ENCODE peak calls at places on chromosomes 2 and 18, in ten cellular contexts. One of them, this sample, is unnamed.

GRCh38 chr2:200378652-200379290 is 72.3 kb downstream of the SPATS2L start:
- DNase-seq in RKO: no peak
- DNase-seq in stimulated activated CD4-positive, alpha-beta T cell treated with anti-CD3 and anti-CD28 coated beads, Interleukin-12 subunit alpha, Interleukin-12 subunit beta, amount 100 ng/mL, for 24 hours: no peak
- DNase-seq in MM.1S: no peak
- DNase-seq in NCI-H146: no peak
- DNase-seq in naive thymus-derived CD8-positive, alpha-beta T cell: no peak
- DNase-seq in vagina: no peak
- DNase-seq in osteocyte: no peak
- DNase-seq in erythroblast: no peak
- DNase-seq in GDM1: no peak
- DNase-seq in this sample: no peak

GRCh38 chr2:225895126-225895525 is 495.6 kb downstream of the NYAP2 start:
- DNase-seq in RKO: no peak
- DNase-seq in stimulated activated CD4-positive, alpha-beta T cell treated with anti-CD3 and anti-CD28 coated beads, Interleukin-12 subunit alpha, Interleukin-12 subunit beta, amount 100 ng/mL, for 24 hours: no peak
- DNase-seq in MM.1S: no peak
- DNase-seq in NCI-H146: no peak
- DNase-seq in naive thymus-derived CD8-positive, alpha-beta T cell: no peak
- DNase-seq in vagina: no peak
- DNase-seq in osteocyte: no peak
- DNase-seq in erythroblast: no peak
- DNase-seq in GDM1: no peak
- DNase-seq in this sample: no peak

GRCh38 chr18:42922363-42922762 is 193.1 kb downstream of the RIT2 start:
- DNase-seq in RKO: no peak
- DNase-seq in stimulated activated CD4-positive, alpha-beta T cell treated with anti-CD3 and anti-CD28 coated beads, Interleukin-12 subunit alpha, Interleukin-12 subunit beta, amount 100 ng/mL, for 24 hours: no peak
- DNase-seq in MM.1S: no peak
- DNase-seq in NCI-H146: no peak
- DNase-seq in naive thymus-derived CD8-positive, alpha-beta T cell: no peak
- DNase-seq in vagina: no peak
- DNase-seq in osteocyte: no peak
- DNase-seq in erythroblast: no peak
- DNase-seq in GDM1: no peak
- DNase-seq in this sample: no peak

GRCh38 chr2:234982096-234982834 is 30.4 kb downstream of the SH3BP4 start:
- DNase-seq in RKO: no peak
- DNase-seq in stimulated activated CD4-positive, alpha-beta T cell treated with anti-CD3 and anti-CD28 coated beads, Interleukin-12 subunit alpha, Interleukin-12 subunit beta, amount 100 ng/mL, for 24 hours: no peak
- DNase-seq in MM.1S: no peak
- DNase-seq in NCI-H146: no peak
- DNase-seq in naive thymus-derived CD8-positive, alpha-beta T cell: no peak
- DNase-seq in vagina: no peak
- DNase-seq in osteocyte: no peak
- DNase-seq in erythroblast: no peak
- DNase-seq in GDM1: no peak
- DNase-seq in this sample: no peak

GRCh38 chr2:216057688-216058193 is 23.9 kb downstream of the PECR start:
- DNase-seq in RKO: no peak
- DNase-seq in stimulated activated CD4-positive, alpha-beta T cell treated with anti-CD3 and anti-CD28 coated beads, Interleukin-12 subunit alpha, Interleukin-12 subunit beta, amount 100 ng/mL, for 24 hours: peak
- DNase-seq in MM.1S: peak
- DNase-seq in NCI-H146: no peak
- DNase-seq in naive thymus-derived CD8-positive, alpha-beta T cell: peak
- DNase-seq in vagina: no peak
- DNase-seq in osteocyte: no peak
- DNase-seq in erythroblast: no peak
- DNase-seq in GDM1: peak
- DNase-seq in this sample: no peak

GRCh38 chr2:101440127-101440738 is 34.7 kb downstream of the RFX8 start:
- DNase-seq in RKO: no peak
- DNase-seq in stimulated activated CD4-positive, alpha-beta T cell treated with anti-CD3 and anti-CD28 coated beads, Interleukin-12 subunit alpha, Interleukin-12 subunit beta, amount 100 ng/mL, for 24 hours: no peak
- DNase-seq in MM.1S: no peak
- DNase-seq in NCI-H146: no peak
- DNase-seq in naive thymus-derived CD8-positive, alpha-beta T cell: no peak
- DNase-seq in vagina: no peak
- DNase-seq in osteocyte: no peak
- DNase-seq in erythroblast: no peak
- DNase-seq in GDM1: no peak
- DNase-seq in this sample: no peak

GRCh38 chr2:219443016-219443696 is 8.5 kb downstream of the SPEG start:
- DNase-seq in RKO: no peak
- DNase-seq in stimulated activated CD4-positive, alpha-beta T cell treated with anti-CD3 and anti-CD28 coated beads, Interleukin-12 subunit alpha, Interleukin-12 subunit beta, amount 100 ng/mL, for 24 hours: no peak
- DNase-seq in MM.1S: no peak
- DNase-seq in NCI-H146: no peak
- DNase-seq in naive thymus-derived CD8-positive, alpha-beta T cell: no peak
- DNase-seq in vagina: no peak
- DNase-seq in osteocyte: no peak
- DNase-seq in erythroblast: no peak
- DNase-seq in GDM1: no peak
- DNase-seq in this sample: no peak

GRCh38 chr18:52312321-52312720 is 27.7 kb upstream of the DCC start:
- DNase-seq in RKO: no peak
- DNase-seq in stimulated activated CD4-positive, alpha-beta T cell treated with anti-CD3 and anti-CD28 coated beads, Interleukin-12 subunit alpha, Interleukin-12 subunit beta, amount 100 ng/mL, for 24 hours: no peak
- DNase-seq in MM.1S: no peak
- DNase-seq in NCI-H146: peak
- DNase-seq in naive thymus-derived CD8-positive, alpha-beta T cell: no peak
- DNase-seq in vagina: no peak
- DNase-seq in osteocyte: no peak
- DNase-seq in erythroblast: no peak
- DNase-seq in GDM1: no peak
- DNase-seq in this sample: no peak

GRCh38 chr2:176151199-176152099 is at the start of gene HOXD4:
- DNase-seq in RKO: no peak
- DNase-seq in stimulated activated CD4-positive, alpha-beta T cell treated with anti-CD3 and anti-CD28 coated beads, Interleukin-12 subunit alpha, Interleukin-12 subunit beta, amount 100 ng/mL, for 24 hours: no peak
- DNase-seq in MM.1S: no peak
- DNase-seq in NCI-H146: no peak
- DNase-seq in naive thymus-derived CD8-positive, alpha-beta T cell: no peak
- DNase-seq in vagina: no peak
- DNase-seq in osteocyte: no peak
- DNase-seq in erythroblast: no peak
- DNase-seq in GDM1: no peak
- DNase-seq in this sample: peak

GRCh38 chr2:219352448-219353023 is 20.0 kb upstream of the RESP18 start:
- DNase-seq in RKO: peak
- DNase-seq in stimulated activated CD4-positive, alpha-beta T cell treated with anti-CD3 and anti-CD28 coated beads, Interleukin-12 subunit alpha, Interleukin-12 subunit beta, amount 100 ng/mL, for 24 hours: peak
- DNase-seq in MM.1S: peak
- DNase-seq in NCI-H146: peak
- DNase-seq in naive thymus-derived CD8-positive, alpha-beta T cell: peak
- DNase-seq in vagina: no peak
- DNase-seq in osteocyte: no peak
- DNase-seq in erythroblast: peak
- DNase-seq in GDM1: peak
- DNase-seq in this sample: peak

GRCh38 chr2:53505814-53506213 is 261.8 kb upstream of the CHAC2 start:
- DNase-seq in RKO: no peak
- DNase-seq in stimulated activated CD4-positive, alpha-beta T cell treated with anti-CD3 and anti-CD28 coated beads, Interleukin-12 subunit alpha, Interleukin-12 subunit beta, amount 100 ng/mL, for 24 hours: no peak
- DNase-seq in MM.1S: no peak
- DNase-seq in NCI-H146: no peak
- DNase-seq in naive thymus-derived CD8-positive, alpha-beta T cell: no peak
- DNase-seq in vagina: peak
- DNase-seq in osteocyte: no peak
- DNase-seq in erythroblast: no peak
- DNase-seq in GDM1: no peak
- DNase-seq in this sample: peak

GRCh38 chr2:197205590-197206215 is 104.9 kb downstream of the ANKRD44 start:
- DNase-seq in RKO: no peak
- DNase-seq in stimulated activated CD4-positive, alpha-beta T cell treated with anti-CD3 and anti-CD28 coated beads, Interleukin-12 subunit alpha, Interleukin-12 subunit beta, amount 100 ng/mL, for 24 hours: peak
- DNase-seq in MM.1S: no peak
- DNase-seq in NCI-H146: no peak
- DNase-seq in naive thymus-derived CD8-positive, alpha-beta T cell: peak
- DNase-seq in vagina: no peak
- DNase-seq in osteocyte: no peak
- DNase-seq in erythroblast: no peak
- DNase-seq in GDM1: no peak
- DNase-seq in this sample: no peak

GRCh38 chr2:119252186-119253113 is 28.8 kb downstream of the STEAP3 start:
- DNase-seq in RKO: peak
- DNase-seq in stimulated activated CD4-positive, alpha-beta T cell treated with anti-CD3 and anti-CD28 coated beads, Interleukin-12 subunit alpha, Interleukin-12 subunit beta, amount 100 ng/mL, for 24 hours: no peak
- DNase-seq in MM.1S: no peak
- DNase-seq in NCI-H146: no peak
- DNase-seq in naive thymus-derived CD8-positive, alpha-beta T cell: no peak
- DNase-seq in vagina: no peak
- DNase-seq in osteocyte: no peak
- DNase-seq in erythroblast: no peak
- DNase-seq in GDM1: no peak
- DNase-seq in this sample: peak

GRCh38 chr2:220224711-220225519 is 597.5 kb downstream of the SLC4A3 start:
- DNase-seq in RKO: no peak
- DNase-seq in stimulated activated CD4-positive, alpha-beta T cell treated with anti-CD3 and anti-CD28 coated beads, Interleukin-12 subunit alpha, Interleukin-12 subunit beta, amount 100 ng/mL, for 24 hours: no peak
- DNase-seq in MM.1S: no peak
- DNase-seq in NCI-H146: peak
- DNase-seq in naive thymus-derived CD8-positive, alpha-beta T cell: no peak
- DNase-seq in vagina: no peak
- DNase-seq in osteocyte: no peak
- DNase-seq in erythroblast: no peak
- DNase-seq in GDM1: no peak
- DNase-seq in this sample: no peak

GRCh38 chr2:222218786-222219185 is 80.0 kb downstream of the PAX3 start:
- DNase-seq in RKO: no peak
- DNase-seq in stimulated activated CD4-positive, alpha-beta T cell treated with anti-CD3 and anti-CD28 coated beads, Interleukin-12 subunit alpha, Interleukin-12 subunit beta, amount 100 ng/mL, for 24 hours: no peak
- DNase-seq in MM.1S: no peak
- DNase-seq in NCI-H146: no peak
- DNase-seq in naive thymus-derived CD8-positive, alpha-beta T cell: no peak
- DNase-seq in vagina: no peak
- DNase-seq in osteocyte: no peak
- DNase-seq in erythroblast: no peak
- DNase-seq in GDM1: no peak
- DNase-seq in this sample: no peak

GRCh38 chr2:30040147-30040546 is 106.7 kb upstream of the YPEL5 start:
- DNase-seq in RKO: no peak
- DNase-seq in stimulated activated CD4-positive, alpha-beta T cell treated with anti-CD3 and anti-CD28 coated beads, Interleukin-12 subunit alpha, Interleukin-12 subunit beta, amount 100 ng/mL, for 24 hours: no peak
- DNase-seq in MM.1S: no peak
- DNase-seq in NCI-H146: no peak
- DNase-seq in naive thymus-derived CD8-positive, alpha-beta T cell: no peak
- DNase-seq in vagina: no peak
- DNase-seq in osteocyte: peak
- DNase-seq in erythroblast: no peak
- DNase-seq in GDM1: no peak
- DNase-seq in this sample: no peak

GRCh38 chr2:207847807-207848544 is 78.3 kb upstream of the FZD5 start:
- DNase-seq in RKO: no peak
- DNase-seq in stimulated activated CD4-positive, alpha-beta T cell treated with anti-CD3 and anti-CD28 coated beads, Interleukin-12 subunit alpha, Interleukin-12 subunit beta, amount 100 ng/mL, for 24 hours: no peak
- DNase-seq in MM.1S: no peak
- DNase-seq in NCI-H146: peak
- DNase-seq in naive thymus-derived CD8-positive, alpha-beta T cell: no peak
- DNase-seq in vagina: no peak
- DNase-seq in osteocyte: no peak
- DNase-seq in erythroblast: no peak
- DNase-seq in GDM1: peak
- DNase-seq in this sample: peak

GRCh38 chr18:36402765-36403396 is 105.4 kb downstream of the FHOD3 start:
- DNase-seq in RKO: no peak
- DNase-seq in stimulated activated CD4-positive, alpha-beta T cell treated with anti-CD3 and anti-CD28 coated beads, Interleukin-12 subunit alpha, Interleukin-12 subunit beta, amount 100 ng/mL, for 24 hours: no peak
- DNase-seq in MM.1S: no peak
- DNase-seq in NCI-H146: no peak
- DNase-seq in naive thymus-derived CD8-positive, alpha-beta T cell: no peak
- DNase-seq in vagina: no peak
- DNase-seq in osteocyte: no peak
- DNase-seq in erythroblast: no peak
- DNase-seq in GDM1: no peak
- DNase-seq in this sample: peak

GRCh38 chr2:11290713-11291112 is 53.7 kb downstream of the ROCK2 start:
- DNase-seq in RKO: no peak
- DNase-seq in stimulated activated CD4-positive, alpha-beta T cell treated with anti-CD3 and anti-CD28 coated beads, Interleukin-12 subunit alpha, Interleukin-12 subunit beta, amount 100 ng/mL, for 24 hours: no peak
- DNase-seq in MM.1S: no peak
- DNase-seq in NCI-H146: no peak
- DNase-seq in naive thymus-derived CD8-positive, alpha-beta T cell: no peak
- DNase-seq in vagina: no peak
- DNase-seq in osteocyte: no peak
- DNase-seq in erythroblast: no peak
- DNase-seq in GDM1: no peak
- DNase-seq in this sample: no peak

GRCh38 chr2:118714115-118714514 is 133.3 kb downstream of the EN1 start:
- DNase-seq in RKO: no peak
- DNase-seq in stimulated activated CD4-positive, alpha-beta T cell treated with anti-CD3 and anti-CD28 coated beads, Interleukin-12 subunit alpha, Interleukin-12 subunit beta, amount 100 ng/mL, for 24 hours: no peak
- DNase-seq in MM.1S: no peak
- DNase-seq in NCI-H146: no peak
- DNase-seq in naive thymus-derived CD8-positive, alpha-beta T cell: no peak
- DNase-seq in vagina: no peak
- DNase-seq in osteocyte: no peak
- DNase-seq in erythroblast: no peak
- DNase-seq in GDM1: no peak
- DNase-seq in this sample: no peak

GRCh38 chr2:59806486-59806885 is 747.0 kb downstream of the BCL11A start:
- DNase-seq in RKO: no peak
- DNase-seq in stimulated activated CD4-positive, alpha-beta T cell treated with anti-CD3 and anti-CD28 coated beads, Interleukin-12 subunit alpha, Interleukin-12 subunit beta, amount 100 ng/mL, for 24 hours: no peak
- DNase-seq in MM.1S: no peak
- DNase-seq in NCI-H146: peak
- DNase-seq in naive thymus-derived CD8-positive, alpha-beta T cell: no peak
- DNase-seq in vagina: no peak
- DNase-seq in osteocyte: no peak
- DNase-seq in erythroblast: no peak
- DNase-seq in GDM1: no peak
- DNase-seq in this sample: no peak

GRCh38 chr18:44735071-44735470 is 54.4 kb downstream of the SETBP1 start:
- DNase-seq in RKO: no peak
- DNase-seq in stimulated activated CD4-positive, alpha-beta T cell treated with anti-CD3 and anti-CD28 coated beads, Interleukin-12 subunit alpha, Interleukin-12 subunit beta, amount 100 ng/mL, for 24 hours: no peak
- DNase-seq in MM.1S: no peak
- DNase-seq in NCI-H146: no peak
- DNase-seq in naive thymus-derived CD8-positive, alpha-beta T cell: no peak
- DNase-seq in vagina: no peak
- DNase-seq in osteocyte: no peak
- DNase-seq in erythroblast: no peak
- DNase-seq in GDM1: no peak
- DNase-seq in this sample: no peak

GRCh38 chr2:163734911-163735691 is 707 bp downstream of the FIGN start:
- DNase-seq in RKO: no peak
- DNase-seq in stimulated activated CD4-positive, alpha-beta T cell treated with anti-CD3 and anti-CD28 coated beads, Interleukin-12 subunit alpha, Interleukin-12 subunit beta, amount 100 ng/mL, for 24 hours: no peak
- DNase-seq in MM.1S: peak
- DNase-seq in NCI-H146: no peak
- DNase-seq in naive thymus-derived CD8-positive, alpha-beta T cell: no peak
- DNase-seq in vagina: no peak
- DNase-seq in osteocyte: no peak
- DNase-seq in erythroblast: no peak
- DNase-seq in GDM1: no peak
- DNase-seq in this sample: peak

GRCh38 chr2:63788070-63788469 is 53.6 kb upstream of the UGP2 start:
- DNase-seq in RKO: peak
- DNase-seq in stimulated activated CD4-positive, alpha-beta T cell treated with anti-CD3 and anti-CD28 coated beads, Interleukin-12 subunit alpha, Interleukin-12 subunit beta, amount 100 ng/mL, for 24 hours: no peak
- DNase-seq in MM.1S: no peak
- DNase-seq in NCI-H146: no peak
- DNase-seq in naive thymus-derived CD8-positive, alpha-beta T cell: no peak
- DNase-seq in vagina: no peak
- DNase-seq in osteocyte: no peak
- DNase-seq in erythroblast: no peak
- DNase-seq in GDM1: no peak
- DNase-seq in this sample: no peak

GRCh38 chr18:54240629-54241107 is 16.2 kb upstream of the MBD2 start:
- DNase-seq in RKO: no peak
- DNase-seq in stimulated activated CD4-positive, alpha-beta T cell treated with anti-CD3 and anti-CD28 coated beads, Interleukin-12 subunit alpha, Interleukin-12 subunit beta, amount 100 ng/mL, for 24 hours: no peak
- DNase-seq in MM.1S: no peak
- DNase-seq in NCI-H146: no peak
- DNase-seq in naive thymus-derived CD8-positive, alpha-beta T cell: no peak
- DNase-seq in vagina: no peak
- DNase-seq in osteocyte: no peak
- DNase-seq in erythroblast: no peak
- DNase-seq in GDM1: no peak
- DNase-seq in this sample: no peak

GRCh38 chr2:68388358-68388757 is 23.3 kb downstream of the PLEK start:
- DNase-seq in RKO: no peak
- DNase-seq in stimulated activated CD4-positive, alpha-beta T cell treated with anti-CD3 and anti-CD28 coated beads, Interleukin-12 subunit alpha, Interleukin-12 subunit beta, amount 100 ng/mL, for 24 hours: no peak
- DNase-seq in MM.1S: peak
- DNase-seq in NCI-H146: no peak
- DNase-seq in naive thymus-derived CD8-positive, alpha-beta T cell: no peak
- DNase-seq in vagina: no peak
- DNase-seq in osteocyte: no peak
- DNase-seq in erythroblast: no peak
- DNase-seq in GDM1: no peak
- DNase-seq in this sample: no peak

GRCh38 chr18:51513525-51513924 is 316.0 kb upstream of the MEX3C start:
- DNase-seq in RKO: peak
- DNase-seq in stimulated activated CD4-positive, alpha-beta T cell treated with anti-CD3 and anti-CD28 coated beads, Interleukin-12 subunit alpha, Interleukin-12 subunit beta, amount 100 ng/mL, for 24 hours: no peak
- DNase-seq in MM.1S: no peak
- DNase-seq in NCI-H146: no peak
- DNase-seq in naive thymus-derived CD8-positive, alpha-beta T cell: no peak
- DNase-seq in vagina: no peak
- DNase-seq in osteocyte: no peak
- DNase-seq in erythroblast: no peak
- DNase-seq in GDM1: no peak
- DNase-seq in this sample: no peak

This sample was measured in mesendoderm.